ENCODE peak calls at places on chromosome 4, in six cellular contexts. G is mesendoderm, Q is IMR-90, C is trophoblast cell, U is neuronal stem cell, Z is mesenchymal stem cell. N is an unnamed sample.

GRCh38 chr4:176002007-176002623 is 63.5 kb upstream of the WDR17 start:
- DNase-seq in G (peak; percentile 75), Q (no peak), C (peak; percentile 14), U (peak; percentile 43), Z (peak; percentile 37), N (peak; percentile 78)

GRCh38 chr4:22897520-22898108 is 204.9 kb downstream of the GBA3 start:
- DNase-seq in G (peak; percentile 51), Q (peak; percentile 5), C (peak; percentile 51), U (peak; percentile 35), Z (peak; percentile 5), N (peak; percentile 44)

GRCh38 chr4:61200195-61200990 is at the start of gene ADGRL3:
- DNase-seq in G (peak; percentile 94), Q (peak; percentile 6), C (peak; percentile 43), U (peak; percentile 83), Z (peak; percentile 54), N (peak; percentile 89)

GRCh38 chr4:123553279-123553678 is 156.7 kb downstream of the SPRY1 start:
- DNase-seq in G (no peak), Q (no peak), C (no peak), U (no peak), Z (no peak), N (no peak)

GRCh38 chr4:931194-931959 is 739 bp downstream of the GAK start:
- DNase-seq in G (no peak), Q (peak; percentile 84), C (peak; percentile 16), U (no peak), Z (peak; percentile 97), N (no peak)

GRCh38 chr4:46389301-46389761 is 597 bp downstream of the GABRA2 start:
- DNase-seq in G (peak; percentile 56), Q (no peak), C (no peak), U (peak; percentile 47), Z (peak; percentile 76), N (peak; percentile 55)

GRCh38 chr4:57119054-57119651 is 9.0 kb upstream of the IGFBP7 start:
- DNase-seq in G (no peak), Q (peak; percentile 96), C (peak; percentile 26), U (no peak), Z (peak; percentile 92), N (no peak)

GRCh38 chr4:153645183-153645582 is 38.9 kb upstream of the TLR2 start:
- DNase-seq in G (peak; percentile 40), Q (no peak), C (peak; percentile 59), U (no peak), Z (no peak), N (no peak)

GRCh38 chr4:145098675-145099037 is 545 bp downstream of the ABCE1 start:
- DNase-seq in G (no peak), Q (peak; percentile 66), C (peak; percentile 70), U (no peak), Z (peak; percentile 79), N (no peak)

GRCh38 chr4:156223985-156224384 is 270.3 kb upstream of the CTSO start:
- DNase-seq in G (no peak), Q (no peak), C (no peak), U (no peak), Z (no peak), N (no peak)

GRCh38 chr4:12458621-12459020 is 1025.5 kb downstream of the RAB28 start:
- DNase-seq in G (no peak), Q (no peak), C (no peak), U (no peak), Z (no peak), N (no peak)

GRCh38 chr4:128322986-128323385 is 35.4 kb upstream of the PGRMC2 start:
- DNase-seq in G (peak; percentile 96), Q (peak; percentile 89), C (peak; percentile 94), U (no peak), Z (peak; percentile 53), N (no peak)

GRCh38 chr4:48367016-48367415 is 25.7 kb downstream of the SLAIN2 start:
- DNase-seq in G (no peak), Q (no peak), C (peak; percentile 10), U (no peak), Z (no peak), N (no peak)

GRCh38 chr4:4302416-4302815 is 12.4 kb downstream of the ZBTB49 start:
- DNase-seq in G (no peak), Q (no peak), C (no peak), U (no peak), Z (no peak), N (peak; percentile 15)

GRCh38 chr4:121784975-121785374 is 16.1 kb upstream of the EXOSC9 start:
- DNase-seq in G (no peak), Q (peak; percentile 97), C (peak; percentile 58), U (no peak), Z (peak; percentile 32), N (no peak)

GRCh38 chr4:154822775-154823174 is 41.7 kb downstream of the RBM46 start:
- DNase-seq in G (no peak), Q (peak; percentile 84), C (no peak), U (no peak), Z (peak; percentile 2), N (no peak)

GRCh38 chr4:149029056-149029651 is 586.9 kb upstream of the NR3C2 start:
- DNase-seq in G (no peak), Q (peak; percentile 23), C (no peak), U (no peak), Z (no peak), N (no peak)

GRCh38 chr4:143700060-143700419 is 435 bp downstream of the FREM3 start:
- DNase-seq in G (peak; percentile 40), Q (no peak), C (no peak), U (peak; percentile 5), Z (no peak), N (peak; percentile 46)

GRCh38 chr4:3184725-3185124 is 64.2 kb upstream of the MSANTD1 start:
- DNase-seq in G (no peak), Q (no peak), C (no peak), U (no peak), Z (no peak), N (no peak)

GRCh38 chr4:3189459-3189858 is 59.5 kb upstream of the MSANTD1 start:
- DNase-seq in G (no peak), Q (no peak), C (no peak), U (no peak), Z (no peak), N (no peak)

GRCh38 chr4:3183008-3183407 is 66.0 kb upstream of the MSANTD1 start:
- DNase-seq in G (no peak), Q (no peak), C (no peak), U (no peak), Z (no peak), N (no peak)

GRCh38 chr4:3188118-3188517 is 60.8 kb upstream of the MSANTD1 start:
- DNase-seq in G (no peak), Q (no peak), C (no peak), U (no peak), Z (no peak), N (no peak)

DNA sequence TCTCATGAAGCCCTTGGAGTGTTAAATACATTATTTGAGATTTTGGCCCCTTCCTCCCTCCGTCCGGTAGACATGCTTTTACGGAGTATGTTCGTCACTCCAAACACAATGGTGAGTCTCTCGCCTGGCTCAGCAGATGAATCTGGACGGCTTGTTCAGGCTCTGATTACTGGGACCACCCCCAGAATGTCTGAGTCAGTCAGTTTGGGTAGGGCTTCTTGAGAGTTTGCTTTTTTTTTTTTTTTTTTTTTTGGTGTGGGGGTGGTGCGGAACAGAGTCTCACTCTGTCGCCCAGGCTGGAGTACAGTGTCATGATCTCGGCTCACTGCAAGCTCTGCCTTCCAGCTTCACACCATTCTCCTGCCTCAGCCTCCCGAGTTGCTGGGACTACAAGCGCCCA is 62.4 kb upstream of the MSANTD1 start:
- DNase-seq in G (no peak), Q (no peak), C (no peak), U (no peak), Z (no peak), N (no peak)
- H2BK5ac ChIP-seq in G (no peak overlapping the region), Q (no peak overlapping the region), C (no peak overlapping the region), U (no peak overlapping the region), Z (no peak overlapping the region), N (no peak overlapping the region)

DNA sequence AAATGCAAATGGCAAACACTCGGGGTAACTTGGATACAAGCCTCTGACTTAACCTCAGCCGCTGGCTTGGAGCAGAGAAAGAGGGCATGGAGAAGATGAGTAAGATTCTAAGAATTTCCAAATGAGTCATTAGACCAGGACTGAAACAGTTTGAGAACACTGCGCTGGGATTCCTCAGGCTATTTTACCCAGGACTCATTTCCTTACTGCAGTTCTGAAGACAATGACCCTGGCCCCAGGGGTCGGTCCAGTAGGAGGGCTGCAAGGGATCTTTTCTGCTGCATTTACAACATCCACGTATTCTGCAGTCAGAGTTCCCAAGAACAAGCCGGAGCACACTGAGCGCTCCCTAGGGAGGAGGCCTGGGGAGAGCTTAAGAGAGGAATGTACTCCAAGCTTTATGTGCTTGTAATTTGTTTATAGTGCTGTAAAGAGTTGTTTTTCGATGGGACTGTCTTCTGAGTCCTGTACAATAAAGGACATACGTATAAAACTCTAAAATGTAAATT is 27.3 kb upstream of the SORBS2 start:
- DNase-seq in G (peak; percentile 99), Q (peak; percentile 91), C (peak; percentile 86), U (peak; percentile 71), Z (peak; percentile 98), N (peak; percentile 90)
- H2BK5ac ChIP-seq in G (no peak overlapping the region), Q (peak overlapping the region; percentile 74), C (no peak overlapping the region), U (no peak overlapping the region), Z (peak overlapping the region; percentile 36), N (no peak overlapping the region)

GRCh38 chr4:6953751-6954380 is 44.2 kb downstream of the TBC1D14 start:
- DNase-seq in G (peak; percentile 92), Q (peak; percentile 62), C (peak; percentile 93), U (no peak), Z (peak; percentile 80), N (peak; percentile 89)
- H2BK5ac ChIP-seq in G (no peak overlapping the region), Q (no peak overlapping the region), C (peak overlapping the region; percentile 64), U (no peak overlapping the region), Z (no peak overlapping the region), N (no peak overlapping the region)

GRCh38 chr4:150773032-150773431 is 191.1 kb downstream of the MAB21L2 start:
- DNase-seq in G (no peak), Q (no peak), C (no peak), U (no peak), Z (no peak), N (no peak)
- H2BK5ac ChIP-seq in G (no peak overlapping the region), Q (no peak overlapping the region), C (no peak overlapping the region), U (no peak overlapping the region), Z (no peak overlapping the region), N (no peak overlapping the region)

GRCh38 chr4:15921592-15921932 is 17.0 kb downstream of the FGFBP1 start:
- DNase-seq in G (no peak), Q (no peak), C (no peak), U (no peak), Z (no peak), N (no peak)
- H2BK5ac ChIP-seq in G (no peak overlapping the region), Q (peak overlapping the region; percentile 83), C (no peak overlapping the region), U (no peak overlapping the region), Z (peak overlapping the region; percentile 22), N (no peak overlapping the region)

N was measured in H9.